ENCODE peak calls at places on chromosomes 3 and 15, in seven cellular contexts. I, V, U, W, J, L and T are unnamed samples.

GRCh38 chr15:58469432-58470353 is 37.9 kb downstream of the LIPC start:
- DNase-seq in L (peak; percentile 98), W (peak; percentile 83), I (peak; percentile 78), J (peak; percentile 71), V (peak; percentile 98), U (peak; percentile 93), T (no peak)

GRCh38 chr15:77853910-77854309 is 221.2 kb upstream of the LINGO1 start:
- DNase-seq in L (no peak), U (no peak), J (no peak), W (no peak), V (no peak), I (no peak), T (no peak)

GRCh38 chr15:96626936-96627577 is 296.6 kb downstream of the NR2F2 start:
- DNase-seq in L (no peak), I (no peak), V (no peak), U (peak; percentile 11), W (no peak), J (peak; percentile 53), T (no peak)

GRCh38 chr3:146554168-146554760 is 9.9 kb upstream of the PLSCR1 start:
- DNase-seq in W (no peak), J (no peak), U (no peak), I (no peak), V (peak; percentile 28), L (peak; percentile 53), T (no peak)

GRCh38 chr3:27669505-27670085 is 52.5 kb downstream of the EOMES start:
- DNase-seq in W (no peak), L (no peak), U (no peak), I (no peak), J (no peak), V (no peak), T (no peak)

GRCh38 chr15:77069521-77070121 is 1.3 kb downstream of the TSPAN3 start:
- DNase-seq in I (no peak), J (peak; percentile 24), U (peak; percentile 26), V (no peak), L (no peak), W (no peak), T (no peak)

GRCh38 chr3:23359116-23359515 is 156.0 kb downstream of the UBE2E2 start:
- DNase-seq in L (no peak), W (no peak), J (no peak), U (no peak), I (no peak), V (no peak), T (no peak)

GRCh38 chr3:129112308-129113052 is 9.1 kb downstream of the RAB43 start:
- DNase-seq in J (no peak), U (peak; percentile 37), W (peak; percentile 8), V (peak; percentile 75), L (peak; percentile 54), I (no peak), T (no peak)

GRCh38 chr3:51340311-51340829 is 44.7 kb upstream of the MANF start:
- DNase-seq in V (peak; percentile 95), L (peak; percentile 96), U (peak; percentile 62), I (peak; percentile 62), J (peak; percentile 62), W (peak; percentile 73), T (no peak)

GRCh38 chr3:52787246-52787645 is 7.3 kb upstream of the ITIH3 start:
- DNase-seq in U (no peak), J (no peak), I (no peak), L (no peak), W (no peak), V (no peak), T (no peak)

GRCh38 chr3:48267782-48268181 is 26.9 kb downstream of the ZNF589 start:
- DNase-seq in I (no peak), V (no peak), W (no peak), U (no peak), L (no peak), J (no peak), T (no peak)

GRCh38 chr3:8503461-8503860 is 1.8 kb downstream of the LMCD1 start:
- DNase-seq in J (no peak), L (no peak), W (no peak), V (no peak), U (no peak), I (no peak), T (no peak)

GRCh38 chr3:8501388-8502131 is at the start of gene LMCD1:
- DNase-seq in V (peak; percentile 98), U (peak; percentile 94), L (peak; percentile 98), J (peak; percentile 95), W (peak; percentile 87), I (peak; percentile 97), T (peak; percentile 61)

GRCh38 chr3:8505621-8506020 is 4.0 kb downstream of the LMCD1 start:
- DNase-seq in W (no peak), J (no peak), L (no peak), I (no peak), U (no peak), V (no peak), T (no peak)

GRCh38 chr3:8504611-8504973 is 3.0 kb downstream of the LMCD1 start:
- DNase-seq in J (no peak), I (no peak), W (no peak), V (no peak), U (no peak), L (no peak), T (no peak)

GRCh38 chr3:8503871-8504610 is 2.4 kb downstream of the LMCD1 start:
- DNase-seq in U (peak; percentile 86), W (no peak), V (no peak), J (no peak), I (no peak), L (peak; percentile 57), T (no peak)
- TF ChIP-seq CTCF in U (peak; percentile 35), W (no peak), V (peak; percentile 24), J (no peak), I (no peak), L (no peak), T (no peak)

GRCh38 chr3:102235679-102236078 is 199.1 kb upstream of the ZPLD1 start:
- DNase-seq in V (no peak), U (peak; percentile 33), J (no peak), L (peak; percentile 55), W (no peak), I (no peak), T (no peak)
- TF ChIP-seq CTCF in V (peak; percentile 11), U (peak; percentile 62), J (no peak), L (peak; percentile 65), W (no peak), I (peak; percentile 32), T (peak; percentile 23)

GRCh38 chr3:120168038-120168437 is 73.8 kb upstream of the GSK3B start:
- DNase-seq in I (no peak), J (no peak), U (no peak), L (no peak), W (no peak), V (no peak), T (no peak)
- TF ChIP-seq CTCF in I (no peak), J (no peak), U (no peak), L (no peak), W (no peak), V (no peak), T (no peak)

GRCh38 chr3:44761347-44762169 is at the start of the genes KIAA1143 and KIF15:
- DNase-seq in I (peak; percentile 97), U (peak; percentile 92), L (peak; percentile 97), W (peak; percentile 88), J (peak; percentile 97), V (peak; percentile 93), T (peak; percentile 91)
- TF ChIP-seq CTCF in I (no peak), U (no peak), L (no peak), W (no peak), J (no peak), V (no peak), T (peak; percentile 3)

DNA sequence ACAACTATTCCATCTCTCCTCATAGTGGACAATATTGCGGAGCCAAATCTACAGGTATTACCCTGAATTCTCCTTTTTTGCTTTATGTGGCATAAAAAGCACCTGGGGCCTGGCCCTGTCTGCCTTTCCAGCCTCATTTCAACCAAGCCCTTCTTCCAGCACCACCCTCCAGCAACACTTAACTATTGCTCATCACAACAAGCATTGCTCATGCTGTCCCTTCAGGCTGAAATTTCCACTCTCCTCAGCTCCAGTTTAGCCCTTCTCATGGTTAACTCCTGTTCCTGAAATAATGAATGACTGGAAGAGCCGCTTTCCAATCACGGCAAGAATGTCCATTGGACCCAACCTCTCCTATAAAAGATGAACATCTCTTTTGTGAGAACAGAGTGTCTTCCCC is 107.4 kb downstream of the P2RY1 start:
- DNase-seq in V (no peak), W (no peak), I (no peak), U (no peak), L (no peak), J (no peak), T (no peak)
- TF ChIP-seq CTCF in V (no peak), W (no peak), I (no peak), U (no peak), L (no peak), J (no peak), T (no peak)

GRCh38 chr3:171558183-171558696 is 98.0 kb upstream of the TNIK start:
- DNase-seq in J (no peak), W (no peak), L (no peak), I (no peak), U (no peak), V (no peak), T (no peak)
- TF ChIP-seq CTCF in J (no peak), W (no peak), L (no peak), I (no peak), U (no peak), V (no peak), T (no peak)

GRCh38 chr3:42745291-42745745 is 27.7 kb downstream of the CCDC13 start:
- DNase-seq in L (no peak), U (peak; percentile 47), V (peak; percentile 31), W (no peak), I (peak; percentile 21), J (no peak), T (no peak)
- TF ChIP-seq CTCF in L (no peak), U (no peak), V (no peak), W (no peak), I (no peak), J (no peak), T (no peak)